ENCODE peak calls at places on chromosome 14, in six cellular contexts. One of them, this sample, is unnamed.

GRCh38 chr14:96149131-96149530 is 55.5 kb upstream of the BDKRB2 start:
- DNase-seq in T-helper 1 cell: no peak
- DNase-seq in activated gamma-delta T cell: no peak
- DNase-seq in endothelial cell of umbilical vein: no peak
- DNase-seq in epithelial cell of esophagus: no peak
- DNase-seq in activated naive CD4-positive, alpha-beta T cell: no peak
- DNase-seq in this sample: no peak

GRCh38 chr14:81534510-81535074 is 939 bp upstream of the SEL1L start:
- DNase-seq in T-helper 1 cell: no peak
- DNase-seq in activated gamma-delta T cell: no peak
- DNase-seq in endothelial cell of umbilical vein: no peak
- DNase-seq in epithelial cell of esophagus: no peak
- DNase-seq in activated naive CD4-positive, alpha-beta T cell: no peak
- DNase-seq in this sample: no peak

GRCh38 chr14:94893411-94894160 is 123.7 kb upstream of the GSC start:
- DNase-seq in T-helper 1 cell: no peak
- DNase-seq in activated gamma-delta T cell: no peak
- DNase-seq in endothelial cell of umbilical vein: no peak
- DNase-seq in epithelial cell of esophagus: no peak
- DNase-seq in activated naive CD4-positive, alpha-beta T cell: no peak
- DNase-seq in this sample: no peak

GRCh38 chr14:101123639-101124525 is 220.4 kb upstream of the RTL1 start:
- DNase-seq in T-helper 1 cell: no peak
- DNase-seq in activated gamma-delta T cell: no peak
- DNase-seq in endothelial cell of umbilical vein: no peak
- DNase-seq in epithelial cell of esophagus: no peak
- DNase-seq in activated naive CD4-positive, alpha-beta T cell: no peak
- DNase-seq in this sample: no peak

GRCh38 chr14:101410126-101410525 is 151.2 kb upstream of the DIO3 start:
- DNase-seq in T-helper 1 cell: no peak
- DNase-seq in activated gamma-delta T cell: no peak
- DNase-seq in endothelial cell of umbilical vein: no peak
- DNase-seq in epithelial cell of esophagus: no peak
- DNase-seq in activated naive CD4-positive, alpha-beta T cell: no peak
- DNase-seq in this sample: no peak

GRCh38 chr14:85416771-85417170 is 113.2 kb upstream of the FLRT2 start:
- DNase-seq in T-helper 1 cell: no peak
- DNase-seq in activated gamma-delta T cell: no peak
- DNase-seq in endothelial cell of umbilical vein: peak
- DNase-seq in epithelial cell of esophagus: peak
- DNase-seq in activated naive CD4-positive, alpha-beta T cell: no peak
- DNase-seq in this sample: peak

GRCh38 chr14:77157716-77158115 is 16.1 kb upstream of the ZDHHC22 start:
- DNase-seq in T-helper 1 cell: no peak
- DNase-seq in activated gamma-delta T cell: no peak
- DNase-seq in endothelial cell of umbilical vein: no peak
- DNase-seq in epithelial cell of esophagus: no peak
- DNase-seq in activated naive CD4-positive, alpha-beta T cell: no peak
- DNase-seq in this sample: no peak

GRCh38 chr14:58082491-58083098 is 69.4 kb downstream of the ARMH4 start:
- DNase-seq in T-helper 1 cell: no peak
- DNase-seq in activated gamma-delta T cell: no peak
- DNase-seq in endothelial cell of umbilical vein: peak
- DNase-seq in epithelial cell of esophagus: peak
- DNase-seq in activated naive CD4-positive, alpha-beta T cell: no peak
- DNase-seq in this sample: peak

GRCh38 chr14:21719841-21720240 is 46.2 kb upstream of the OR4E1 start:
- DNase-seq in T-helper 1 cell: no peak
- DNase-seq in activated gamma-delta T cell: no peak
- DNase-seq in endothelial cell of umbilical vein: no peak
- DNase-seq in epithelial cell of esophagus: no peak
- DNase-seq in activated naive CD4-positive, alpha-beta T cell: no peak
- DNase-seq in this sample: no peak

GRCh38 chr14:80695869-80696268 is 245.7 kb downstream of the CEP128 start:
- DNase-seq in T-helper 1 cell: no peak
- DNase-seq in activated gamma-delta T cell: no peak
- DNase-seq in endothelial cell of umbilical vein: no peak
- DNase-seq in epithelial cell of esophagus: no peak
- DNase-seq in activated naive CD4-positive, alpha-beta T cell: no peak
- DNase-seq in this sample: no peak

GRCh38 chr14:76812093-76812421 is 625 bp downstream of the ANGEL1 start:
- DNase-seq in T-helper 1 cell: no peak
- DNase-seq in activated gamma-delta T cell: no peak
- DNase-seq in endothelial cell of umbilical vein: no peak
- DNase-seq in epithelial cell of esophagus: peak
- DNase-seq in activated naive CD4-positive, alpha-beta T cell: no peak
- DNase-seq in this sample: peak

GRCh38 chr14:57136669-57137068 is 132.0 kb downstream of the EXOC5 start:
- DNase-seq in T-helper 1 cell: no peak
- DNase-seq in activated gamma-delta T cell: no peak
- DNase-seq in endothelial cell of umbilical vein: no peak
- DNase-seq in epithelial cell of esophagus: no peak
- DNase-seq in activated naive CD4-positive, alpha-beta T cell: no peak
- DNase-seq in this sample: no peak

GRCh38 chr14:30656190-30656632 is 34.1 kb downstream of the SCFD1 start:
- DNase-seq in T-helper 1 cell: peak
- DNase-seq in activated gamma-delta T cell: no peak
- DNase-seq in endothelial cell of umbilical vein: peak
- DNase-seq in epithelial cell of esophagus: peak
- DNase-seq in activated naive CD4-positive, alpha-beta T cell: no peak
- DNase-seq in this sample: peak

GRCh38 chr14:81562818-81563217 is 29.2 kb upstream of the SEL1L start:
- DNase-seq in T-helper 1 cell: no peak
- DNase-seq in activated gamma-delta T cell: no peak
- DNase-seq in endothelial cell of umbilical vein: no peak
- DNase-seq in epithelial cell of esophagus: no peak
- DNase-seq in activated naive CD4-positive, alpha-beta T cell: no peak
- DNase-seq in this sample: no peak

GRCh38 chr14:94583557-94583956 is 2.3 kb downstream of the SERPINA5 start:
- DNase-seq in T-helper 1 cell: no peak
- DNase-seq in activated gamma-delta T cell: no peak
- DNase-seq in endothelial cell of umbilical vein: no peak
- DNase-seq in epithelial cell of esophagus: no peak
- DNase-seq in activated naive CD4-positive, alpha-beta T cell: no peak
- DNase-seq in this sample: no peak

GRCh38 chr14:100471451-100472093 is 115.6 kb downstream of the BEGAIN start:
- DNase-seq in T-helper 1 cell: no peak
- DNase-seq in activated gamma-delta T cell: no peak
- DNase-seq in endothelial cell of umbilical vein: no peak
- DNase-seq in epithelial cell of esophagus: no peak
- DNase-seq in activated naive CD4-positive, alpha-beta T cell: no peak
- DNase-seq in this sample: peak

GRCh38 chr14:67718265-67718664 is 16.6 kb downstream of the RDH12 start:
- DNase-seq in T-helper 1 cell: no peak
- DNase-seq in activated gamma-delta T cell: no peak
- DNase-seq in endothelial cell of umbilical vein: no peak
- DNase-seq in epithelial cell of esophagus: no peak
- DNase-seq in activated naive CD4-positive, alpha-beta T cell: no peak
- DNase-seq in this sample: no peak

GRCh38 chr14:54877015-54877702 is 25.5 kb downstream of the GCH1 start:
- DNase-seq in T-helper 1 cell: no peak
- DNase-seq in activated gamma-delta T cell: no peak
- DNase-seq in endothelial cell of umbilical vein: peak
- DNase-seq in epithelial cell of esophagus: no peak
- DNase-seq in activated naive CD4-positive, alpha-beta T cell: no peak
- DNase-seq in this sample: no peak

GRCh38 chr14:63991833-63992232 is 139.0 kb downstream of the SYNE2 start:
- DNase-seq in T-helper 1 cell: no peak
- DNase-seq in activated gamma-delta T cell: no peak
- DNase-seq in endothelial cell of umbilical vein: no peak
- DNase-seq in epithelial cell of esophagus: no peak
- DNase-seq in activated naive CD4-positive, alpha-beta T cell: no peak
- DNase-seq in this sample: no peak

GRCh38 chr14:68468437-68469207 is 324.2 kb downstream of the ZFP36L1 start:
- DNase-seq in T-helper 1 cell: no peak
- DNase-seq in activated gamma-delta T cell: no peak
- DNase-seq in endothelial cell of umbilical vein: peak
- DNase-seq in epithelial cell of esophagus: peak
- DNase-seq in activated naive CD4-positive, alpha-beta T cell: peak
- DNase-seq in this sample: peak

GRCh38 chr14:67240168-67240932 is 885 bp upstream of the PALS1 start:
- DNase-seq in T-helper 1 cell: peak
- DNase-seq in activated gamma-delta T cell: no peak
- DNase-seq in endothelial cell of umbilical vein: no peak
- DNase-seq in epithelial cell of esophagus: peak
- DNase-seq in activated naive CD4-positive, alpha-beta T cell: no peak
- DNase-seq in this sample: peak

GRCh38 chr14:51939727-51940126 is 49.6 kb upstream of the RTRAF start:
- DNase-seq in T-helper 1 cell: no peak
- DNase-seq in activated gamma-delta T cell: no peak
- DNase-seq in endothelial cell of umbilical vein: no peak
- DNase-seq in epithelial cell of esophagus: no peak
- DNase-seq in activated naive CD4-positive, alpha-beta T cell: no peak
- DNase-seq in this sample: no peak

GRCh38 chr14:70011098-70011497 is 131.9 kb downstream of the SMOC1 start:
- DNase-seq in T-helper 1 cell: no peak
- DNase-seq in activated gamma-delta T cell: no peak
- DNase-seq in endothelial cell of umbilical vein: no peak
- DNase-seq in epithelial cell of esophagus: peak
- DNase-seq in activated naive CD4-positive, alpha-beta T cell: no peak
- DNase-seq in this sample: no peak

GRCh38 chr14:99412122-99413061 is 68.3 kb downstream of the SETD3 start:
- DNase-seq in T-helper 1 cell: no peak
- DNase-seq in activated gamma-delta T cell: no peak
- DNase-seq in endothelial cell of umbilical vein: no peak
- DNase-seq in epithelial cell of esophagus: no peak
- DNase-seq in activated naive CD4-positive, alpha-beta T cell: no peak
- DNase-seq in this sample: no peak

GRCh38 chr14:68397371-68397779 is 395.5 kb downstream of the ZFP36L1 start:
- DNase-seq in T-helper 1 cell: no peak
- DNase-seq in activated gamma-delta T cell: no peak
- DNase-seq in endothelial cell of umbilical vein: no peak
- DNase-seq in epithelial cell of esophagus: peak
- DNase-seq in activated naive CD4-positive, alpha-beta T cell: no peak
- DNase-seq in this sample: no peak